ENCODE peak calls at places on chromosomes 3 and 15, in six cellular contexts. T is fibroblast of the aortic adventitia; B is tibial nerve; L is choroid plexus epithelial cell; X is CD4-positive, alpha-beta T cell; N is epithelial cell of proximal tubule. J is an unnamed sample.

GRCh38 chr15:42919794-42920280 is 741 bp downstream of the TTBK2 start:
- DNase-seq in T (peak; percentile 39), B (no peak), L (peak; percentile 41), X (peak; percentile 11), N (no peak), J (peak; percentile 57)

GRCh38 chr3:168327836-168328235 is 232.1 kb upstream of the GOLIM4 start:
- DNase-seq in T (no peak), B (no peak), L (peak; percentile 23), X (no peak), N (no peak), J (peak; percentile 3)

GRCh38 chr3:109177888-109178287 is 41.4 kb downstream of the C3orf85 start:
- DNase-seq in T (no peak), B (no peak), L (no peak), X (no peak), N (peak; percentile 80), J (no peak)

GRCh38 chr3:184986490-184986889 is 166.4 kb downstream of the C3orf70 start:
- DNase-seq in T (no peak), B (no peak), L (no peak), X (no peak), N (no peak), J (no peak)

GRCh38 chr3:152909180-152909883 is 74.4 kb downstream of the P2RY1 start:
- DNase-seq in T (peak; percentile 72), B (no peak), L (peak; percentile 44), X (no peak), N (no peak), J (peak; percentile 5)

GRCh38 chr15:92503889-92504288 is 110.2 kb downstream of the ST8SIA2 start:
- DNase-seq in T (no peak), B (no peak), L (no peak), X (no peak), N (no peak), J (no peak)

GRCh38 chr3:154886437-154886836 is 193.7 kb upstream of the MME start:
- DNase-seq in T (peak; percentile 98), B (no peak), L (peak; percentile 95), X (no peak), N (peak; percentile 47), J (peak; percentile 98)

GRCh38 chr3:58646503-58646902 is 20.1 kb downstream of the FAM3D start:
- DNase-seq in T (peak; percentile 36), B (no peak), L (no peak), X (no peak), N (no peak), J (no peak)

GRCh38 chr3:117557469-117557868 is 847.9 kb downstream of the TUSC7 start:
- DNase-seq in T (no peak), B (no peak), L (no peak), X (no peak), N (no peak), J (no peak)

GRCh38 chr3:97245201-97245910 is 431.0 kb downstream of the EPHA6 start:
- DNase-seq in T (no peak), B (no peak), L (no peak), X (no peak), N (no peak), J (no peak)

GRCh38 chr3:187669675-187670504 is at the start of gene SST:
- DNase-seq in T (peak; percentile 56), B (no peak), L (peak; percentile 67), X (no peak), N (no peak), J (peak; percentile 50)

GRCh38 chr3:174270841-174271240 is 588.3 kb upstream of the NAALADL2 start:
- DNase-seq in T (peak; percentile 59), B (no peak), L (peak; percentile 55), X (no peak), N (peak; percentile 10), J (peak; percentile 47)

GRCh38 chr3:5390221-5390620 is 202.7 kb downstream of the EDEM1 start:
- DNase-seq in T (no peak), B (no peak), L (no peak), X (no peak), N (no peak), J (no peak)

GRCh38 chr3:47370887-47371697 is 9.7 kb upstream of the PTPN23 start:
- DNase-seq in T (no peak), B (no peak), L (peak; percentile 23), X (no peak), N (no peak), J (no peak)

GRCh38 chr3:114896978-114897377 is 250.1 kb downstream of the ZBTB20 start:
- DNase-seq in T (no peak), B (no peak), L (no peak), X (no peak), N (no peak), J (no peak)

GRCh38 chr15:37695719-37696118 is 238.7 kb upstream of the TMCO5A start:
- DNase-seq in T (peak; percentile 18), B (no peak), L (peak; percentile 53), X (no peak), N (no peak), J (no peak)

GRCh38 chr15:37701230-37701629 is 233.2 kb upstream of the TMCO5A start:
- DNase-seq in T (no peak), B (no peak), L (no peak), X (no peak), N (no peak), J (no peak)

GRCh38 chr15:37698679-37699078 is 235.8 kb upstream of the TMCO5A start:
- DNase-seq in T (no peak), B (no peak), L (peak; percentile 38), X (no peak), N (no peak), J (peak; percentile 11)
- TF ChIP-seq CTCF in T (no peak), B (no peak), L (no peak), X (no peak), N (peak; percentile 16), J (no peak)

DNA sequence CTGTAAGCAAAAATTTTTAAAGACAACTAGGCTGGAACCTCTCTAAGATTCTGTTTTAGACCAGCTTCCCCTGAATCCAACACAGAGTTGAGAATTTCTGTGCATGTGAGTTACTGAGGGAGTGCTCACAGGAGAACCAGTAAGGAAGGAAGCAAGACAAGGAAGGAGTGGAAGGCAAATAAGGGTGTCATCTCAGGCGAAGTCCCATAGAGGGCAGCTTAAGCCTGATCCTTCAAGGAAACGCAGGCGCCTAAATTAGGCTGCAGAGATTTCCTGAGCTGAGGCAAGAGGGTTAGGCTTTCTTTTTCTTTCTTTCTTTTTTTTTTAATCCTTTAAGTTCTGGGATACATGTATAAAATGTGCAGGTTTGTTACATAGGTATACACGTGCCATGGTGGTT is 36.2 kb upstream of the COL6A6 start:
- DNase-seq in T (peak; percentile 91), B (no peak), L (peak; percentile 74), X (no peak), N (no peak), J (peak; percentile 37)
- TF ChIP-seq CTCF in T (peak; percentile 87), B (no peak), L (peak; percentile 69), X (no peak), N (peak; percentile 54), J (peak; percentile 51)

GRCh38 chr15:101093959-101094358 is 157.9 kb downstream of the CHSY1 start:
- DNase-seq in T (no peak), B (no peak), L (no peak), X (no peak), N (no peak), J (no peak)

GRCh38 chr15:101092867-101093202 is 159.0 kb downstream of the CHSY1 start:
- DNase-seq in T (no peak), B (no peak), L (no peak), X (no peak), N (no peak), J (no peak)

GRCh38 chr15:101091080-101092017 is 160.5 kb downstream of the CHSY1 start:
- DNase-seq in T (peak; percentile 70), B (peak; percentile 55), L (peak; percentile 88), X (no peak), N (no peak), J (peak; percentile 94)

GRCh38 chr15:101090460-101090853 is 161.4 kb downstream of the CHSY1 start:
- DNase-seq in T (no peak), B (no peak), L (no peak), X (no peak), N (no peak), J (no peak)

GRCh38 chr15:101092186-101092866 is 159.5 kb downstream of the CHSY1 start:
- DNase-seq in T (peak; percentile 25), B (no peak), L (peak; percentile 61), X (no peak), N (no peak), J (peak; percentile 54)
- TF ChIP-seq CTCF in T (no peak), B (no peak), L (no peak), X (no peak), N (no peak), J (no peak)

GRCh38 chr3:62211675-62212429 is 161.5 kb downstream of the FEZF2 start:
- DNase-seq in T (no peak), B (no peak), L (no peak), X (no peak), N (no peak), J (no peak)
- TF ChIP-seq CTCF in T (no peak), B (no peak), L (peak; percentile 30), X (no peak), N (no peak), J (no peak)